ENCODE peak calls at places on chromosomes 1 and 21, in four cellular contexts. H is cardiac muscle cell, B is HCT116, M is ovary. E is an unnamed sample.

GRCh38 chr1:63322944-63323865 is 838 bp downstream of the FOXD3 start:
- DNase-seq in M (no peak), H (no peak), B (no peak), E (peak)

GRCh38 chr21:29096619-29097018 is 23.2 kb upstream of the CCT8 start:
- DNase-seq in B (no peak), M (no peak), H (no peak), E (no peak)

GRCh38 chr1:92485374-92486250 is 1.1 kb downstream of the GFI1 start:
- DNase-seq in B (peak), M (no peak), H (peak), E (peak)

GRCh38 chr1:74771913-74772515 is 39.1 kb downstream of the TYW3 start:
- DNase-seq in B (peak), M (no peak), H (peak), E (no peak)

GRCh38 chr1:105865546-105865945 is 1190.9 kb upstream of the PRMT6 start:
- DNase-seq in M (no peak), B (no peak), H (no peak), E (no peak)

GRCh38 chr1:91730781-91731732 is 154.9 kb downstream of the TGFBR3 start:
- DNase-seq in B (no peak), M (peak), H (peak), E (no peak)

GRCh38 chr1:243848165-243849088 is 1.6 kb downstream of the AKT3 start:
- DNase-seq in B (no peak), M (no peak), H (no peak), E (no peak)

GRCh38 chr1:214677945-214678344 is 75.0 kb downstream of the CENPF start:
- DNase-seq in H (no peak), M (no peak), B (no peak), E (no peak)

GRCh38 chr1:29180497-29181412 is 945 bp downstream of the SRSF4 start:
- DNase-seq in B (no peak), H (no peak), M (no peak), E (no peak)

GRCh38 chr1:22665752-22666151 is 12.7 kb downstream of the C1QB start:
- DNase-seq in B (peak), M (peak), H (peak), E (no peak)

GRCh38 chr1:162987866-162988265 is 81.3 kb upstream of the RGS4 start:
- DNase-seq in B (peak), M (no peak), H (no peak), E (no peak)

GRCh38 chr1:157167437-157167836 is 29.2 kb upstream of the ETV3 start:
- DNase-seq in H (no peak), B (no peak), M (no peak), E (no peak)

GRCh38 chr1:38132681-38133080 is 86.1 kb upstream of the POU3F1 start:
- DNase-seq in B (no peak), H (no peak), M (no peak), E (no peak)

GRCh38 chr1:64540265-64540791 is 70.4 kb downstream of the CACHD1 start:
- DNase-seq in H (peak), M (no peak), B (no peak), E (no peak)

GRCh38 chr1:6918286-6918907 is 133.1 kb downstream of the CAMTA1 start:
- DNase-seq in M (no peak), B (no peak), H (peak), E (no peak)

GRCh38 chr1:17661546-17662157 is 93.5 kb upstream of the ACTL8 start:
- DNase-seq in B (peak), M (peak), H (peak), E (no peak)

DNA sequence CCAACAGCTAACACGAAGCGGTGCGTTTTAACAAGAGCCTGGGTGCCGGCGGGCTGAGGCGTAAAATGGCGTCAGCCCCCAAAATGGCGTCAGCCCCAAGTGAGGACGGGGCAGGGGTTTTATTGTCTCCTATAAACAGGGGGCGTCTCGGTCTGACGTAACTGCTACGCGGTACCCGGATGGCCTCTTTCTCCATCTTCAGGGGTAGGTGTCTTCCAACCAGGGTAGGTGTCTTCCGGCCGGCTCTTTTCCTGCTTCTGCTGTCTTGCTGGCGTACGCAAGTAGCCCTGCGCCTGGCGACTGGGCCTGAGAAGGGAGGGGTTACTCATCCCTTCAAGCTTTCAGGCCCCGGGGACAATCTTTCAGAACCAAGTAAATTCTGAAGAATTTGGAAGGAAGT is 45.3 kb downstream of the LGR6 start:
- DNase-seq in M (no peak), B (no peak), H (no peak), E (no peak)
- H3K27ac ChIP-seq in M (no peak), B (no peak), H (no peak), E (no peak)

GRCh38 chr1:94071391-94071790 is 49.6 kb downstream of the ABCA4 start:
- DNase-seq in M (no peak), H (no peak), B (no peak), E (no peak)

GRCh38 chr1:94069649-94070285 is 51.2 kb downstream of the ABCA4 start:
- DNase-seq in M (no peak), H (no peak), B (no peak), E (no peak)

GRCh38 chr1:94070746-94071318 is 50.1 kb downstream of the ABCA4 start:
- DNase-seq in H (no peak), B (no peak), M (no peak), E (no peak)

GRCh38 chr1:94071956-94072355 is 49.0 kb downstream of the ABCA4 start:
- DNase-seq in M (no peak), H (peak), B (no peak), E (no peak)

GRCh38 chr1:94072840-94073516 is 48.0 kb downstream of the ABCA4 start:
- DNase-seq in M (no peak), B (no peak), H (no peak), E (no peak)
- H3K27ac ChIP-seq in M (no peak), B (no peak), H (no peak), E (no peak)

GRCh38 chr21:43884861-43885370 is 19.9 kb downstream of the AGPAT3 start:
- DNase-seq in H (peak), M (peak), B (no peak), E (no peak)
- H3K27ac ChIP-seq in H (no peak), M (no peak), B (peak), E (peak)

DNA sequence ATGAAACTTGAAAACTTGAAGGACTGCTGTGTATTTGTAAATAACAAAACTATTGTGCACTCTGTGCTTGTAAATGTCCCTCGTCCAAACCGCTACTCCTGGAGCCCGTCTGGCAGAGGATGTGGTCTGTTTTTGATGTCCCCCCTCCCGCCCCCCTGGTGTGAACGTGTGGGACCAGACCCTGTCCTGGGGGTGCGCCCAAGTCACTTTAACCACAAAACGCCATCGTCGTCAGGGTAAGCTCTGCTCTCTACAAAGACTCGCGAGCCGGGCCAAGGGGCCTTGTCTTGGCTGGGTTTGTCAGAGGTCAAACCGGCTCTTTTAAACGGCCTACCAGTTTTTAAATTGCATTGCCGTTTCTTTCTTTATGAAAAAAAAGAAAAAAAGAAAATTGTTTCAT is 87.4 kb upstream of the TMEM51 start:
- DNase-seq in M (no peak), H (no peak), B (no peak), E (no peak)
- H3K27ac ChIP-seq in M (no peak), H (no peak), B (no peak), E (no peak)

DNA sequence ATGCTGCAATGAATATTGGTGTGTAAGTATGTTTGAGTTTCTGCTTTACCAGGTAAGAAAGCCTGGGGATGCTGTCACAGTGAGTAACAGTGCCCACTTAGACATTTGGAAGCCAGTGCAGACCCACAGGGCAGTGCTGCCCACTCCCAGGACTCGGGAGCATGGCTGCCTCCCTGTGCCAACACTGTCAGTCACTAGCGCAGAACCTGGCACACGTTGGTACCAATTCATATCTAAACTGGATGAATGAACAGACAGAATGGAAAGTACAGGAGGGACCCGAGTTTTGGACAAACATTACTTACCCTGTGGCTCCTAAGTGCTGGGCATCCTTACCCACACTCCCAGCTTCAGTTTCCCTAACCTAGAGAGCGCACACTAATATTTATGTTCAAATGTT is 1.6 kb upstream of the EVA1C start:
- DNase-seq in H (no peak), B (no peak), M (no peak), E (no peak)
- H3K27ac ChIP-seq in H (no peak), B (peak), M (peak), E (peak)

GRCh38 chr1:81409262-81409661 is 391.5 kb upstream of the ADGRL2 start:
- DNase-seq in H (no peak), M (no peak), B (no peak), E (no peak)
- H3K27ac ChIP-seq in H (no peak), M (no peak), B (no peak), E (no peak)

DNA sequence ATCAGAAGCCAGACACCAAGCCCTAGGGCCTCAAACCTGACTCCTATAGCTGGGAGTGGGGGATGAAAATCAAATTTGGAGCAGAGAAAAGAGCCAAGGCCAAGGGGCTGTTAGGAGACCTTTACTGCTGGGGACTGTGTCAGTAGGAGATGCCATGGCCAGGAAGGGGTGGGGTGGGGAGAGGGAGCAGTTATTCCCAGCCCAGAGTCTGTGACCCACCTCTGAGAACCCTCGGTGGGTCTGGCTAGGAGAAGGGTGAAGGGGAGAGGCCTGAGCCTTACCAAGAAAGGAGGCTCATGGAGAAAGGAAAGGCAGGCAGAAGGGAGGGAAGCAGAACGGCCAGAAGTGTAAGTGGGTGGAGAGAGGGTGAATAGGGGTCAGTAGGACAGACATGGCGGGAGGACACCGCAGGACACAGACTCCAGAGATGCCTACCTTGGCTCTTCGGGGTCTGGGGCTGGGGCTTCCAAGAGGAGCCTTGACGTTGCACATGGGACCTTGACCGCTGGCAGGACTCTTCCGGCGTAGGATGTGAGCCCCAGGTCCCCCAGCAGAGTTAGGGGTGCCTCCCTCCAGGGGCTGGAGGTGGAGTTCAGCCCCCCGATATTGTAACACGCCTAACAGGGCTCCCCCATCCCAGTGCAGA is 1.2 kb downstream of the ADAMTS4 start:
- DNase-seq in H (no peak), M (peak), B (no peak), E (no peak)
- H3K27ac ChIP-seq in H (no peak), M (peak), B (no peak), E (no peak)

E was measured in effector memory CD4-positive, alpha-beta T cell.